ENCODE peak calls at places on chromosomes 16 and 17, in seven cellular contexts. S, C, A, E, Z, M and L are unnamed samples.

GRCh38 chr16:19130852-19131808 is 17.4 kb downstream of the ITPRIPL2 start:
- DNase-seq in S (peak), M (peak), C (no peak), A (no peak), E (peak), Z (no peak), L (peak)

GRCh38 chr16:52597772-52598483 is 51.0 kb upstream of the TOX3 start:
- DNase-seq in A (no peak), C (peak), Z (peak), E (no peak), M (no peak), S (no peak), L (no peak)

GRCh38 chr16:24728891-24729242 is 584 bp upstream of the TNRC6A start:
- DNase-seq in Z (no peak), E (no peak), S (no peak), M (no peak), A (no peak), C (no peak), L (no peak)

GRCh38 chr16:88686062-88686438 is 257 bp downstream of the SNAI3 start:
- DNase-seq in A (no peak), S (no peak), C (no peak), Z (peak), E (no peak), M (no peak), L (no peak)

GRCh38 chr17:32349503-32349853 is 479 bp upstream of the ZNF207 start:
- DNase-seq in E (peak), S (peak), M (no peak), C (peak), A (no peak), Z (no peak), L (no peak)

GRCh38 chr17:75941442-75941819 is 589 bp upstream of the FBF1 start:
- DNase-seq in E (no peak), M (no peak), Z (no peak), A (no peak), C (no peak), S (no peak), L (no peak)

GRCh38 chr16:25135239-25135878 is 23.8 kb downstream of the LCMT1 start:
- DNase-seq in M (no peak), C (no peak), Z (no peak), S (peak), E (peak), A (no peak), L (peak)

GRCh38 chr16:28872952-28873351 is 5.3 kb upstream of the ATP2A1 start:
- DNase-seq in A (no peak), Z (no peak), C (no peak), S (no peak), M (no peak), E (no peak), L (no peak)

GRCh38 chr17:50634123-50634914 is at the start of gene ABCC3:
- DNase-seq in A (no peak), S (peak), E (no peak), Z (peak), M (no peak), C (peak), L (peak)

GRCh38 chr16:3912897-3913296 is 32.4 kb upstream of the CREBBP start:
- DNase-seq in E (no peak), S (no peak), Z (no peak), A (no peak), M (no peak), C (no peak), L (no peak)

GRCh38 chr16:80144191-80144590 is 396.6 kb upstream of the DYNLRB2 start:
- DNase-seq in M (no peak), E (peak), A (no peak), S (peak), C (no peak), Z (no peak), L (no peak)

GRCh38 chr16:31382485-31383161 is 10.5 kb upstream of the ITGAD start:
- DNase-seq in E (peak), M (peak), A (peak), C (peak), S (peak), Z (peak), L (peak)

GRCh38 chr17:75778861-75779249 is 5.8 kb upstream of the UNK start:
- DNase-seq in S (no peak), M (peak), E (no peak), C (peak), A (no peak), Z (peak), L (no peak)

GRCh38 chr17:76714822-76715461 is 4.2 kb upstream of the MXRA7 start:
- DNase-seq in M (peak), E (no peak), S (peak), C (peak), A (peak), Z (peak), L (peak)

GRCh38 chr16:67672739-67673662 is 6.4 kb downstream of the C16orf86 start:
- DNase-seq in A (no peak), C (peak), E (peak), M (peak), S (peak), Z (peak), L (peak)

GRCh38 chr17:11298401-11298800 is 57.4 kb downstream of the SHISA6 start:
- DNase-seq in E (no peak), C (no peak), A (no peak), Z (no peak), S (no peak), M (no peak), L (no peak)

GRCh38 chr17:11294826-11295225 is 53.8 kb downstream of the SHISA6 start:
- DNase-seq in E (no peak), C (no peak), S (no peak), Z (no peak), M (no peak), A (no peak), L (no peak)

GRCh38 chr17:11293480-11293879 is 52.5 kb downstream of the SHISA6 start:
- DNase-seq in Z (no peak), S (no peak), C (no peak), M (no peak), E (no peak), A (no peak), L (no peak)

GRCh38 chr17:11300201-11300600 is 59.2 kb downstream of the SHISA6 start:
- DNase-seq in A (no peak), M (no peak), E (no peak), C (no peak), Z (no peak), S (no peak), L (no peak)

GRCh38 chr17:11296994-11297393 is 56.0 kb downstream of the SHISA6 start:
- DNase-seq in E (no peak), A (no peak), M (peak), C (peak), Z (no peak), S (no peak), L (no peak)
- TF ChIP-seq CTCF in E (no peak), A (no peak), M (peak), C (peak), Z (peak), S (no peak), L (no peak)

DNA sequence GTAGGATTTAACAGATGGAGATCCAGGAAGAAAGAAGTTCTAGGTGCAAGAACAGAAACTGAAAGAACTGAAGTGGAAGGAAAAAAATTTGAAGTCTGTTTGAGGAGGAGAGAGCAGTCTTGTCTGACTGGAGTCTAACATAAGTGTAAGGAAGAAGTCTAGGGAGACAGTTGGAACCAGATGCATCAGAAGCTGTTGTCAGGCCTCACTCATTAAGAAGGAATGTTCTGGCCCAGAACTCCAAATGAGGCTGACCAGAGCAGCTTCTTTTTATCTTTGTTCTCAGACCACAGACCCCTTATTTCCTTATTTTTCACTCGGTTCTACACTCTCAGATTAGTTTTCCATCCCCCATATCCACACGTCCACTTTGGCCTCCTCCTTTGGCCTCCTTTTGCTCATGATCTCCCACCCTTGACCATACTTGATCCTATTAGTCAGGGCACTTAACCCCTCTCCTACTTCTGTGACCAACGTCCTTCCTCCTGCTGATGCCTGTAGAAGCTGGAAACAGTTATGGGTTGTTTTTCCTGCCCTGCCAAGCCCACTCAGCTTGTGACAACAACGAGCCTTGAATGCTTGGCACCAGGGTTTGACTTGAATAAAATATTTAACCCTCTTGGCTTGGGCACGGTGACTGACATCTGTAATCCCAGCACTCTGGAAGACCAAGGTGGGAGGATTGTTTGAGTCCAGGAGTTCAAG is 7.0 kb upstream of the MYH2 start:
- DNase-seq in Z (no peak), S (no peak), M (no peak), E (no peak), A (no peak), C (no peak), L (no peak)
- TF ChIP-seq CTCF in Z (no peak), S (no peak), M (no peak), E (no peak), A (no peak), C (no peak), L (no peak)

DNA sequence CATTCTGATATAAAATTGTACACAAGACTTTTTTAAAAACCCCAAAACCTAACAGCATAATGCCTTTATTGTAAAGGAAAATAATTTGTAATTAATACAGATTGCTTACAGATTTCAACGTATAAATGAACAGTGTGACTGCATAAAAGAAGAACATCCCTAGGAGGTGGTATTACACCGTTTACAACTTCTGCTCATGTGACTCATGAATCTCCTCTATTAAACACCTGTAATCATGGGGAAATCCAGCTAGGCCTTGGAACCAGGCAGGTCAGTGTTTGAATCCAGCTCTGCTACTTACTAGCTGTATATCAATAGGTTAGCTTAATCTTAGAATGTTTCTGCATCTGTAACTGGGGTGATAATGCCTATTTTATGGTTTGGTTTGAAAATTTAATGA is 15.2 kb downstream of the RABEP1 start:
- DNase-seq in S (peak), C (no peak), A (no peak), Z (no peak), E (no peak), M (no peak), L (peak)
- TF ChIP-seq CTCF in S (no peak), C (no peak), A (no peak), Z (no peak), E (no peak), M (peak), L (no peak)

GRCh38 chr17:40062347-40063033 is at the start of gene THRA:
- DNase-seq in S (peak), Z (peak), M (peak), E (no peak), C (peak), A (peak), L (peak)
- TF ChIP-seq CTCF in S (no peak), Z (no peak), M (peak), E (no peak), C (no peak), A (no peak), L (peak)

GRCh38 chr16:62254847-62255246 is 218.6 kb upstream of the CDH8 start:
- DNase-seq in M (no peak), E (no peak), Z (no peak), A (no peak), S (no peak), C (no peak), L (no peak)

GRCh38 chr16:62253926-62254325 is 217.7 kb upstream of the CDH8 start:
- DNase-seq in M (no peak), A (no peak), Z (no peak), C (no peak), E (no peak), S (no peak), L (no peak)

GRCh38 chr16:62261760-62262159 is 225.5 kb upstream of the CDH8 start:
- DNase-seq in S (no peak), Z (no peak), A (no peak), M (no peak), E (no peak), C (no peak), L (no peak)

GRCh38 chr16:62256406-62256805 is 220.2 kb upstream of the CDH8 start:
- DNase-seq in M (no peak), A (no peak), C (peak), S (no peak), E (peak), Z (no peak), L (no peak)
- TF ChIP-seq CTCF in M (peak), A (no peak), C (peak), S (no peak), E (no peak), Z (no peak), L (no peak)

GRCh38 chr17:48103379-48103715 is 2.1 kb upstream of the CBX1 start:
- DNase-seq in Z (no peak), A (no peak), S (no peak), E (no peak), C (no peak), M (no peak), L (no peak)

GRCh38 chr17:48102700-48103378 is 1.6 kb upstream of the CBX1 start:
- DNase-seq in E (no peak), M (peak), C (no peak), S (peak), Z (no peak), A (no peak), L (no peak)

GRCh38 chr17:48100160-48100559 is 1.1 kb downstream of the CBX1 start:
- DNase-seq in Z (no peak), M (no peak), C (no peak), S (peak), A (no peak), E (peak), L (no peak)

GRCh38 chr17:48100591-48101011 is 677 bp downstream of the CBX1 start:
- DNase-seq in E (peak), Z (peak), A (no peak), S (peak), C (peak), M (no peak), L (peak)

DNA sequence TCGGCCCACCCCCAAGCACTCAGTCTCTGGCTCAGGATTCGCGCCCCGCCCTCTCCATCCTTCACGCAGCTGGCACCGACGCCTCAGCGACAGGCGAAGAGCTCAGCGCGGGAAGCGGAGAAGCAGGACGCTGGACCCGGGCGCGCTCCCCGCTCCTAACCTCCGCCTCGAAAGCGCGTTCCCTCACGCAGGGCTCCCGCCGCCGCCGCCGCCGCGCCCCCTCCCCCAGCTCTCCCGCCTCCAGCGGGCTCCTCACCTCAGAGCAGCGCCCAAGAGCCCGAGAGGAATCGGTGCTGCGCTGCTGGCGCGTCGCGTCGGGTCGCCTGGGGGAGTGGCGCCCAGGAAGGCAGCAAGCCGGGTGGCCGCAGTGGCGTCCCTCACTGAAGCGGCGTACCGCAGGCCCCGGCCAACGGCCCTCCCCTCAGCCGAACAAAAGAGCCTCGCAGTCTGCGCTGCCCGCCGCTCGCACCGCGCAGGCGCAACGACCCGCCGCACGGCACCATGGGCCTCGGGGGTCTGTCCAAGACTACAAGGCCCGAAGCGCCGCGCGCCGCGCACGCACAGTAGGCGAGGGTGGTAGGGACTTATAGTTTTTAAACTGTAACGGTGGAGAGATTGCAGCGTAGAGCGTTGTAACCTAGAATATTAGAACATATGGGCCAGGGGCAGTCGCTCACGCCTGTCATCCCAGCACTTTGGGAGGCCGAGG is at the start of gene CBX1:
- DNase-seq in M (peak), E (peak), A (peak), Z (peak), C (peak), S (peak), L (peak)
- TF ChIP-seq CTCF in M (no peak), E (no peak), A (no peak), Z (no peak), C (no peak), S (no peak), L (no peak)

DNA sequence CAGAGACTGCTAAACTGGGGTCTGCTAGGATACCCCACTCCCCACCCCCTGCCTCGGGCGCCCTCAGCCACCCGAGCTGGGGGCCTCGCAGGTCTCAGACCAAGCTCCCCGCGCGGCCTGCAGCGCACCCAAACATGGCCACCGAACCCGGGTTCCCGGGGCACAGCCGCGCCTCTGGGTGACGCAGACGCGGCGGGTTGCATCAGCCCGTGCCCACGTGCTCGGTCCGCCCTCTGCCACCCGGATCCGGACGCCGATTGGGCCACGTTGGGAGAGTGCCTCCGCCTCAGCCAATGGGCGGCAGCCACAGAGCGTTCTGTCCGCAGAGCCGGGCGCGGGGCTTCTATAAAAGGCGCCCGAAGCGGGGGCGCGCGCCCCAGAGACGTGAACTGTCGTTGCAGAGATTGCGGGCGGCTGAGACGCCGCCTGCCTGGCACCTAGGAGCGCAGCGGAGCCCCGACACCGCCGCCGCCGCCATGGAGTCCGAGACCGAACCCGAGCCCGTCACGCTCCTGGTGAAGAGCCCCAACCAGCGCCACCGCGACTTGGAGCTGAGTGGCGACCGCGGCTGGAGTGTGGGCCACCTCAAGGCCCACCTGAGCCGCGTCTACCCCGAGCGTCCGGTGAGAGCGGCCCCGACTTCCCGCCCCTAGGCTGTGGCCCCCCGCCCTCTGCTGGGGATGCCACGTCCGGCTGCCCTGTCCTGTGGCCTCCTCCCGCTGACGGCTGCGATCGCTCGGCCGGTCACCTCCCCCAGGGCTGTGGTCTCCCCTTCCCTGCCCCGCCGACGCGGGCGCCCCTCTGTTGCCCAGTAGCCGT is at the start of gene HERPUD1:
- DNase-seq in Z (peak), E (peak), A (peak), C (peak), S (peak), M (peak), L (peak)
- TF ChIP-seq CTCF in Z (no peak), E (peak), A (no peak), C (peak), S (peak), M (no peak), L (no peak)

GRCh38 chr17:54745862-54746261 is 154.8 kb upstream of the TOM1L1 start:
- DNase-seq in A (no peak), M (no peak), E (no peak), S (no peak), C (no peak), Z (no peak), L (no peak)

GRCh38 chr17:54744750-54745149 is 155.9 kb upstream of the TOM1L1 start:
- DNase-seq in M (no peak), C (no peak), E (no peak), Z (no peak), A (no peak), S (no peak), L (no peak)

GRCh38 chr17:54745239-54745638 is 155.4 kb upstream of the TOM1L1 start:
- DNase-seq in M (no peak), S (no peak), E (no peak), A (no peak), Z (no peak), C (no peak), L (no peak)

GRCh38 chr17:54754560-54754959 is 146.1 kb upstream of the TOM1L1 start:
- DNase-seq in S (no peak), M (peak), Z (no peak), A (no peak), C (peak), E (no peak), L (no peak)

GRCh38 chr17:54749157-54749556 is 151.5 kb upstream of the TOM1L1 start:
- DNase-seq in Z (no peak), S (no peak), A (no peak), M (no peak), C (peak), E (no peak), L (no peak)
- TF ChIP-seq CTCF in Z (no peak), S (no peak), A (no peak), M (no peak), C (peak), E (no peak), L (no peak)